ENCODE peak calls at places on chromosome 9, in seven cellular contexts. I is A549, M is SK-N-SH, A is HCT116, G is GM12878, L is HepG2, Q is K562. T is an unnamed sample.
A peak's percentile ranks its signal among the peaks of the same experiment; 100 is the strongest.

GRCh38 chr9:91192785-91193657 is 168.7 kb downstream of the AUH start:
- DNase-seq in I (peak; percentile 96), M (peak; percentile 75), A (peak; percentile 97), G (no peak), L (peak; percentile 95), Q (peak; percentile 67), T (peak; percentile 80)

GRCh38 chr9:77832647-77833046 is 184.5 kb upstream of the GNA14 start:
- DNase-seq in I (no peak), M (no peak), A (no peak), G (no peak), L (no peak), Q (no peak), T (no peak)

GRCh38 chr9:109320338-109320733 is 523 bp downstream of the EPB41L4B start:
- DNase-seq in I (no peak), M (peak; percentile 84), A (no peak), G (no peak), L (no peak), Q (peak; percentile 63), T (peak; percentile 46)

GRCh38 chr9:130118841-130119520 is 53.2 kb upstream of the NCS1 start:
- DNase-seq in I (no peak), M (peak; percentile 87), A (no peak), G (no peak), L (no peak), Q (no peak), T (peak; percentile 41)

GRCh38 chr9:134602547-134603362 is 38.8 kb upstream of the COL5A1 start:
- DNase-seq in I (peak; percentile 92), M (peak; percentile 28), A (peak; percentile 64), G (no peak), L (peak; percentile 42), Q (no peak), T (no peak)

GRCh38 chr9:89604463-89605180 is at the start of gene GADD45G:
- DNase-seq in I (peak; percentile 56), M (peak; percentile 92), A (no peak), G (no peak), L (no peak), Q (peak; percentile 52), T (peak; percentile 98)

GRCh38 chr9:73683862-73684591 is 532.4 kb downstream of the ANXA1 start:
- DNase-seq in I (peak; percentile 44), M (peak; percentile 1), A (peak; percentile 19), G (no peak), L (peak; percentile 55), Q (no peak), T (peak; percentile 82)

GRCh38 chr9:107286057-107286456 is 3.0 kb downstream of the RAD23B start:
- DNase-seq in I (peak; percentile 34), M (no peak), A (no peak), G (no peak), L (peak; percentile 64), Q (no peak), T (no peak)

GRCh38 chr9:121684381-121685145 is 33.1 kb downstream of the DAB2IP start:
- DNase-seq in I (peak; percentile 37), M (peak; percentile 72), A (no peak), G (no peak), L (no peak), Q (peak; percentile 65), T (peak; percentile 90)

GRCh38 chr9:112970939-112971338 is 41.1 kb downstream of the ZNF883 start:
- DNase-seq in I (no peak), M (peak; percentile 26), A (no peak), G (no peak), L (no peak), Q (no peak), T (peak; percentile 38)

GRCh38 chr9:38066167-38066906 is 2.7 kb downstream of the SHB start:
- DNase-seq in I (no peak), M (no peak), A (no peak), G (no peak), L (no peak), Q (no peak), T (peak; percentile 46)

GRCh38 chr9:34047864-34048729 is 590 bp downstream of the UBAP2 start:
- DNase-seq in I (peak; percentile 56), M (peak; percentile 63), A (peak; percentile 6), G (no peak), L (peak; percentile 29), Q (peak; percentile 73), T (peak; percentile 59)

GRCh38 chr9:78236511-78236950 is 656 bp downstream of the CEP78 start:
- DNase-seq in I (peak; percentile 31), M (no peak), A (no peak), G (no peak), L (peak; percentile 17), Q (no peak), T (peak; percentile 58)

GRCh38 chr9:134773842-134774241 is 106.8 kb upstream of the FCN2 start:
- DNase-seq in I (no peak), M (no peak), A (no peak), G (no peak), L (no peak), Q (no peak), T (no peak)

GRCh38 chr9:13665418-13666066 is 386.1 kb upstream of the MPDZ start:
- DNase-seq in I (peak; percentile 3), M (no peak), A (no peak), G (no peak), L (peak; percentile 15), Q (no peak), T (no peak)

GRCh38 chr9:80841888-80842287 is 847.5 kb downstream of the TLE1 start:
- DNase-seq in I (no peak), M (no peak), A (no peak), G (no peak), L (no peak), Q (no peak), T (no peak)

GRCh38 chr9:134648701-134649525 is 7.3 kb downstream of the COL5A1 start:
- DNase-seq in I (no peak), M (no peak), A (no peak), G (no peak), L (no peak), Q (no peak), T (no peak)

GRCh38 chr9:90099262-90099982 is 494.6 kb downstream of the GADD45G start:
- DNase-seq in I (peak; percentile 48), M (peak; percentile 43), A (no peak), G (no peak), L (peak; percentile 12), Q (no peak), T (peak; percentile 45)

DNA sequence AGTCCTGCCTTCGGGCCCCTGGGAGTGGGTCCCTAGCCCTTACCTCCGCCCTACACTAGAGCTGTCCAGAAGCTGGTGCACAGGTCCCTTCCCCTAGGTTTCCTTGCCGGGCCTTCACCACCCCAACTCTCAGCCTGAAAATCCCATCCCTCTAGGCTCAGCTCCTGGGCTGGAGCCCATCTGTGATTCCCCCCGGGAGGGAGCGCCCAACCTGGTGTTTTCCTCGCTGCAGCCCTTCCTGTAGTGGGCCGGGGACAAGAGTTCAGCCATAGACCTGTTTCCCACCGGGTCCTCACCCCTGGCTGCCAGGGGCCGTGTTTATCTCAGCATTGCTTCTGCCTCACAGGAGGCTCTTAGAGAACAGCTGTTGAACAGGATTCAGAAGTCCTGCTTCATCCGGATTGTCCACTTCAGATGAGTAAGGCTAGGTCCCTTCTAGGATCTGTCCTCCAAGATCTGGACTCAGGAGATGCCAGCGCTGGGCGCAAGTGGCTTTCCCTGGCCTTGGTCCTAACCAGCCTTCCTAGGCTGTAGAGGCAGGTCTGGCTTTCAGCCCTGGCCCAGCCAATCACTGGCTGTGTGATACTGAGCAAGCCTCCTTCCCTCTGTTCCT is 965 bp downstream of the GLIPR2 start:
- DNase-seq in I (no peak), M (peak; percentile 55), A (no peak), G (no peak), L (no peak), Q (no peak), T (no peak)
- TF ChIP-seq REST in I (no peak), M (peak; percentile 69), A (no peak), G (no peak), L (no peak), Q (no peak), T (no peak)

GRCh38 chr9:124209774-124210173 is 48.0 kb upstream of the NEK6 start:
- DNase-seq in I (no peak), M (no peak), A (no peak), G (no peak), L (no peak), Q (no peak), T (no peak)

GRCh38 chr9:124208571-124208970 is 49.2 kb upstream of the NEK6 start:
- DNase-seq in I (no peak), M (no peak), A (no peak), G (peak; percentile 53), L (no peak), Q (no peak), T (no peak)

GRCh38 chr9:124206391-124206790 is 51.4 kb upstream of the NEK6 start:
- DNase-seq in I (no peak), M (no peak), A (no peak), G (no peak), L (no peak), Q (no peak), T (no peak)

GRCh38 chr9:124210697-124211096 is 47.1 kb upstream of the NEK6 start:
- DNase-seq in I (no peak), M (no peak), A (no peak), G (peak; percentile 69), L (no peak), Q (no peak), T (no peak)

DNA sequence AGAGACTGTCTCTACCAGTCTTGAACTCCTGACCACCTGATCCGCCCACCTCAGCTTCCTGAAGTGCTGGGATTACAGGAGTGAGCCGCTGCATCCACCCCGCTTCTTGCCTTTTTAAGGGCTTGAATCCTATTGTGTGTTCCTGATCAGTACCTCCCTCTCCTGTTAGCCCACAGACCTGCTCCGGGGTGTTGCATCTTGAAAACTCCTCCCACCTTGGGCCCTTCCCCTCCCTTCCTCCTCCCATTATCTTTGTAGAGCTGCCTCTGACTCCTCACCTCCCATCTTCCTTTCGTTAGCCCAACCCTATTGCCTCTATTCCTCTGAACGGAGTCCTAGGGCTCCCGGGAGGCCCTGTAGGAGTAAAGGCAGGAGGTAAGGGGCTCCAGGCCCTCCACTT is 48.5 kb upstream of the NEK6 start:
- DNase-seq in I (no peak), M (no peak), A (no peak), G (no peak), L (no peak), Q (peak; percentile 35), T (peak; percentile 83)
- H3K4me2 ChIP-seq in I (no peak overlapping the region), M (no peak overlapping the region), A (no peak overlapping the region), G (peak overlapping the region; percentile 22), L (no peak overlapping the region), Q (peak overlapping the region; percentile 2), T (no peak overlapping the region)

GRCh38 chr9:128117613-128118471 is 9.7 kb downstream of the PTGES2 start:
- DNase-seq in I (peak; percentile 90), M (peak; percentile 91), A (peak; percentile 74), G (no peak), L (peak; percentile 78), Q (peak; percentile 74), T (peak; percentile 94)

GRCh38 chr9:128116104-128117083 is 11.1 kb downstream of the PTGES2 start:
- DNase-seq in I (no peak), M (no peak), A (no peak), G (no peak), L (no peak), Q (no peak), T (no peak)

GRCh38 chr9:128114326-128115186 is 13.0 kb downstream of the PTGES2 start:
- DNase-seq in I (no peak), M (no peak), A (no peak), G (no peak), L (no peak), Q (no peak), T (no peak)

GRCh38 chr9:128115187-128116103 is 12.1 kb downstream of the PTGES2 start:
- DNase-seq in I (no peak), M (no peak), A (no peak), G (no peak), L (peak; percentile 83), Q (peak; percentile 94), T (no peak)

GRCh38 chr9:128113526-128114325 is 13.8 kb downstream of the PTGES2 start:
- DNase-seq in I (no peak), M (no peak), A (no peak), G (no peak), L (no peak), Q (no peak), T (no peak)
- H3K4me3 ChIP-seq in I (no peak overlapping the region), M (no peak overlapping the region), A (no peak overlapping the region), G (no peak overlapping the region), L (no peak overlapping the region), Q (no peak overlapping the region), T (no peak overlapping the region)

GRCh38 chr9:71504636-71505035 is 263.7 kb downstream of the CEMIP2 start:
- DNase-seq in I (no peak), M (no peak), A (no peak), G (no peak), L (no peak), Q (no peak), T (no peak)
- TF ChIP-seq REST in I (no peak), M (no peak), A (no peak), G (no peak), L (no peak), Q (no peak), T (no peak)

T was measured in GM23338.